ENCODE peak calls at places on chromosomes 1 and 21, in nine cellular contexts. One of them, this sample, is unnamed.

GRCh38 chr1:21882721-21883415 is 54.2 kb downstream of the HSPG2 start:
- DNase-seq in choroid plexus epithelial cell: no peak
- DNase-seq in EL: peak; percentile 49
- DNase-seq in brain microvascular endothelial cell: no peak
- DNase-seq in epithelial cell of proximal tubule: no peak
- DNase-seq in Right ventricle myocardium superior: peak; percentile 24
- DNase-seq in epithelial cell of esophagus: no peak
- DNase-seq in activated CD8-positive, alpha-beta memory T cell treated with anti-CD3 and anti-CD28 coated beads for 4 hours: no peak
- DNase-seq in germinal center: no peak
- DNase-seq in this sample: no peak

GRCh38 chr1:196144588-196144987 is 463.7 kb downstream of the KCNT2 start:
- DNase-seq in choroid plexus epithelial cell: no peak
- DNase-seq in EL: no peak
- DNase-seq in brain microvascular endothelial cell: no peak
- DNase-seq in epithelial cell of proximal tubule: no peak
- DNase-seq in Right ventricle myocardium superior: no peak
- DNase-seq in epithelial cell of esophagus: no peak
- DNase-seq in activated CD8-positive, alpha-beta memory T cell treated with anti-CD3 and anti-CD28 coated beads for 4 hours: no peak
- DNase-seq in germinal center: no peak
- DNase-seq in this sample: no peak

GRCh38 chr1:179744401-179745130 is 1.5 kb downstream of the FAM163A start:
- DNase-seq in choroid plexus epithelial cell: no peak
- DNase-seq in EL: no peak
- DNase-seq in brain microvascular endothelial cell: no peak
- DNase-seq in epithelial cell of proximal tubule: no peak
- DNase-seq in Right ventricle myocardium superior: no peak
- DNase-seq in epithelial cell of esophagus: no peak
- DNase-seq in activated CD8-positive, alpha-beta memory T cell treated with anti-CD3 and anti-CD28 coated beads for 4 hours: no peak
- DNase-seq in germinal center: no peak
- DNase-seq in this sample: no peak

GRCh38 chr21:35324372-35325220 is 275.5 kb upstream of the RUNX1 start:
- DNase-seq in choroid plexus epithelial cell: peak; percentile 80
- DNase-seq in EL: peak; percentile 89
- DNase-seq in brain microvascular endothelial cell: peak; percentile 67
- DNase-seq in epithelial cell of proximal tubule: no peak
- DNase-seq in Right ventricle myocardium superior: peak; percentile 45
- DNase-seq in epithelial cell of esophagus: peak; percentile 17
- DNase-seq in activated CD8-positive, alpha-beta memory T cell treated with anti-CD3 and anti-CD28 coated beads for 4 hours: no peak
- DNase-seq in germinal center: no peak
- DNase-seq in this sample: no peak

GRCh38 chr1:3135073-3135745 is 66.2 kb downstream of the PRDM16 start:
- DNase-seq in choroid plexus epithelial cell: no peak
- DNase-seq in EL: no peak
- DNase-seq in brain microvascular endothelial cell: no peak
- DNase-seq in epithelial cell of proximal tubule: no peak
- DNase-seq in Right ventricle myocardium superior: no peak
- DNase-seq in epithelial cell of esophagus: no peak
- DNase-seq in activated CD8-positive, alpha-beta memory T cell treated with anti-CD3 and anti-CD28 coated beads for 4 hours: no peak
- DNase-seq in germinal center: no peak
- DNase-seq in this sample: no peak

GRCh38 chr1:201711101-201711597 is 117.8 kb upstream of the IPO9 start:
- DNase-seq in choroid plexus epithelial cell: peak; percentile 47
- DNase-seq in EL: no peak
- DNase-seq in brain microvascular endothelial cell: no peak
- DNase-seq in epithelial cell of proximal tubule: no peak
- DNase-seq in Right ventricle myocardium superior: no peak
- DNase-seq in epithelial cell of esophagus: no peak
- DNase-seq in activated CD8-positive, alpha-beta memory T cell treated with anti-CD3 and anti-CD28 coated beads for 4 hours: no peak
- DNase-seq in germinal center: no peak
- DNase-seq in this sample: no peak

GRCh38 chr1:226946285-226946684 is 6.2 kb downstream of the COQ8A start:
- DNase-seq in choroid plexus epithelial cell: no peak
- DNase-seq in EL: no peak
- DNase-seq in brain microvascular endothelial cell: no peak
- DNase-seq in epithelial cell of proximal tubule: no peak
- DNase-seq in Right ventricle myocardium superior: no peak
- DNase-seq in epithelial cell of esophagus: no peak
- DNase-seq in activated CD8-positive, alpha-beta memory T cell treated with anti-CD3 and anti-CD28 coated beads for 4 hours: no peak
- DNase-seq in germinal center: no peak
- DNase-seq in this sample: no peak

GRCh38 chr1:230291731-230292620 is 134.2 kb downstream of the PGBD5 start:
- DNase-seq in choroid plexus epithelial cell: no peak
- DNase-seq in EL: no peak
- DNase-seq in brain microvascular endothelial cell: no peak
- DNase-seq in epithelial cell of proximal tubule: no peak
- DNase-seq in Right ventricle myocardium superior: no peak
- DNase-seq in epithelial cell of esophagus: no peak
- DNase-seq in activated CD8-positive, alpha-beta memory T cell treated with anti-CD3 and anti-CD28 coated beads for 4 hours: no peak
- DNase-seq in germinal center: peak; percentile 38
- DNase-seq in this sample: no peak

GRCh38 chr1:47184771-47185677 is 4.8 kb downstream of the PDZK1IP1 start:
- DNase-seq in choroid plexus epithelial cell: no peak
- DNase-seq in EL: no peak
- DNase-seq in brain microvascular endothelial cell: no peak
- DNase-seq in epithelial cell of proximal tubule: no peak
- DNase-seq in Right ventricle myocardium superior: no peak
- DNase-seq in epithelial cell of esophagus: no peak
- DNase-seq in activated CD8-positive, alpha-beta memory T cell treated with anti-CD3 and anti-CD28 coated beads for 4 hours: no peak
- DNase-seq in germinal center: no peak
- DNase-seq in this sample: no peak

GRCh38 chr1:43444827-43445225 is 8.9 kb downstream of the HYI start:
- DNase-seq in choroid plexus epithelial cell: peak; percentile 43
- DNase-seq in EL: no peak
- DNase-seq in brain microvascular endothelial cell: no peak
- DNase-seq in epithelial cell of proximal tubule: no peak
- DNase-seq in Right ventricle myocardium superior: no peak
- DNase-seq in epithelial cell of esophagus: no peak
- DNase-seq in activated CD8-positive, alpha-beta memory T cell treated with anti-CD3 and anti-CD28 coated beads for 4 hours: no peak
- DNase-seq in germinal center: no peak
- DNase-seq in this sample: no peak

GRCh38 chr1:74463301-74463988 is 49.0 kb downstream of the LRRC53 start:
- DNase-seq in choroid plexus epithelial cell: no peak
- DNase-seq in EL: no peak
- DNase-seq in brain microvascular endothelial cell: no peak
- DNase-seq in epithelial cell of proximal tubule: no peak
- DNase-seq in Right ventricle myocardium superior: no peak
- DNase-seq in epithelial cell of esophagus: peak; percentile 63
- DNase-seq in activated CD8-positive, alpha-beta memory T cell treated with anti-CD3 and anti-CD28 coated beads for 4 hours: no peak
- DNase-seq in germinal center: no peak
- DNase-seq in this sample: no peak

GRCh38 chr1:162055062-162055461 is 14.4 kb upstream of the NOS1AP start:
- DNase-seq in choroid plexus epithelial cell: peak; percentile 84
- DNase-seq in EL: peak; percentile 87
- DNase-seq in brain microvascular endothelial cell: peak; percentile 78
- DNase-seq in epithelial cell of proximal tubule: peak; percentile 74
- DNase-seq in Right ventricle myocardium superior: no peak
- DNase-seq in epithelial cell of esophagus: peak; percentile 92
- DNase-seq in activated CD8-positive, alpha-beta memory T cell treated with anti-CD3 and anti-CD28 coated beads for 4 hours: no peak
- DNase-seq in germinal center: no peak
- DNase-seq in this sample: no peak

GRCh38 chr21:25373126-25374082 is 233.9 kb downstream of the MRPL39 start:
- DNase-seq in choroid plexus epithelial cell: peak; percentile 28
- DNase-seq in EL: peak; percentile 24
- DNase-seq in brain microvascular endothelial cell: no peak
- DNase-seq in epithelial cell of proximal tubule: no peak
- DNase-seq in Right ventricle myocardium superior: no peak
- DNase-seq in epithelial cell of esophagus: no peak
- DNase-seq in activated CD8-positive, alpha-beta memory T cell treated with anti-CD3 and anti-CD28 coated beads for 4 hours: no peak
- DNase-seq in germinal center: no peak
- DNase-seq in this sample: no peak

GRCh38 chr1:24635195-24635843 is 7.8 kb upstream of the SRRM1 start:
- DNase-seq in choroid plexus epithelial cell: peak; percentile 91
- DNase-seq in EL: peak; percentile 69
- DNase-seq in brain microvascular endothelial cell: peak; percentile 58
- DNase-seq in epithelial cell of proximal tubule: no peak
- DNase-seq in Right ventricle myocardium superior: no peak
- DNase-seq in epithelial cell of esophagus: peak; percentile 78
- DNase-seq in activated CD8-positive, alpha-beta memory T cell treated with anti-CD3 and anti-CD28 coated beads for 4 hours: no peak
- DNase-seq in germinal center: peak; percentile 72
- DNase-seq in this sample: peak; percentile 85

GRCh38 chr1:18539171-18539570 is 58.4 kb downstream of the KLHDC7A start:
- DNase-seq in choroid plexus epithelial cell: no peak
- DNase-seq in EL: no peak
- DNase-seq in brain microvascular endothelial cell: no peak
- DNase-seq in epithelial cell of proximal tubule: no peak
- DNase-seq in Right ventricle myocardium superior: no peak
- DNase-seq in epithelial cell of esophagus: no peak
- DNase-seq in activated CD8-positive, alpha-beta memory T cell treated with anti-CD3 and anti-CD28 coated beads for 4 hours: no peak
- DNase-seq in germinal center: no peak
- DNase-seq in this sample: no peak

GRCh38 chr1:226628624-226629155 is 80.1 kb downstream of the STUM start:
- DNase-seq in choroid plexus epithelial cell: no peak
- DNase-seq in EL: no peak
- DNase-seq in brain microvascular endothelial cell: no peak
- DNase-seq in epithelial cell of proximal tubule: no peak
- DNase-seq in Right ventricle myocardium superior: peak; percentile 14
- DNase-seq in epithelial cell of esophagus: no peak
- DNase-seq in activated CD8-positive, alpha-beta memory T cell treated with anti-CD3 and anti-CD28 coated beads for 4 hours: no peak
- DNase-seq in germinal center: no peak
- DNase-seq in this sample: no peak

GRCh38 chr1:215267495-215267894 is 185.0 kb downstream of the KCNK2 start:
- DNase-seq in choroid plexus epithelial cell: peak; percentile 2
- DNase-seq in EL: peak; percentile 33
- DNase-seq in brain microvascular endothelial cell: no peak
- DNase-seq in epithelial cell of proximal tubule: no peak
- DNase-seq in Right ventricle myocardium superior: no peak
- DNase-seq in epithelial cell of esophagus: no peak
- DNase-seq in activated CD8-positive, alpha-beta memory T cell treated with anti-CD3 and anti-CD28 coated beads for 4 hours: no peak
- DNase-seq in germinal center: no peak
- DNase-seq in this sample: no peak

GRCh38 chr1:243275316-243275715 is 19.5 kb downstream of the SDCCAG8 start:
- DNase-seq in choroid plexus epithelial cell: no peak
- DNase-seq in EL: no peak
- DNase-seq in brain microvascular endothelial cell: no peak
- DNase-seq in epithelial cell of proximal tubule: no peak
- DNase-seq in Right ventricle myocardium superior: no peak
- DNase-seq in epithelial cell of esophagus: no peak
- DNase-seq in activated CD8-positive, alpha-beta memory T cell treated with anti-CD3 and anti-CD28 coated beads for 4 hours: no peak
- DNase-seq in germinal center: no peak
- DNase-seq in this sample: no peak

GRCh38 chr1:193031431-193031830 is 27.7 kb downstream of the UCHL5 start:
- DNase-seq in choroid plexus epithelial cell: peak; percentile 56
- DNase-seq in EL: no peak
- DNase-seq in brain microvascular endothelial cell: no peak
- DNase-seq in epithelial cell of proximal tubule: no peak
- DNase-seq in Right ventricle myocardium superior: no peak
- DNase-seq in epithelial cell of esophagus: peak; percentile 22
- DNase-seq in activated CD8-positive, alpha-beta memory T cell treated with anti-CD3 and anti-CD28 coated beads for 4 hours: no peak
- DNase-seq in germinal center: no peak
- DNase-seq in this sample: no peak

GRCh38 chr21:34122047-34122446 is 48.7 kb downstream of the MRPS6 start:
- DNase-seq in choroid plexus epithelial cell: no peak
- DNase-seq in EL: no peak
- DNase-seq in brain microvascular endothelial cell: no peak
- DNase-seq in epithelial cell of proximal tubule: no peak
- DNase-seq in Right ventricle myocardium superior: no peak
- DNase-seq in epithelial cell of esophagus: no peak
- DNase-seq in activated CD8-positive, alpha-beta memory T cell treated with anti-CD3 and anti-CD28 coated beads for 4 hours: no peak
- DNase-seq in germinal center: no peak
- DNase-seq in this sample: no peak

GRCh38 chr1:204453141-204453772 is 41.3 kb downstream of the PIK3C2B start:
- DNase-seq in choroid plexus epithelial cell: no peak
- DNase-seq in EL: no peak
- DNase-seq in brain microvascular endothelial cell: no peak
- DNase-seq in epithelial cell of proximal tubule: no peak
- DNase-seq in Right ventricle myocardium superior: peak; percentile 1
- DNase-seq in epithelial cell of esophagus: no peak
- DNase-seq in activated CD8-positive, alpha-beta memory T cell treated with anti-CD3 and anti-CD28 coated beads for 4 hours: peak; percentile 76
- DNase-seq in germinal center: peak; percentile 79
- DNase-seq in this sample: no peak

GRCh38 chr1:12067900-12068821 is 5.1 kb downstream of the TNFRSF8 start:
- DNase-seq in choroid plexus epithelial cell: peak; percentile 70
- DNase-seq in EL: peak; percentile 74
- DNase-seq in brain microvascular endothelial cell: peak; percentile 66
- DNase-seq in epithelial cell of proximal tubule: no peak
- DNase-seq in Right ventricle myocardium superior: no peak
- DNase-seq in epithelial cell of esophagus: peak; percentile 54
- DNase-seq in activated CD8-positive, alpha-beta memory T cell treated with anti-CD3 and anti-CD28 coated beads for 4 hours: no peak
- DNase-seq in germinal center: no peak
- DNase-seq in this sample: no peak

GRCh38 chr1:181061891-181062777 is 26.4 kb upstream of the IER5 start:
- DNase-seq in choroid plexus epithelial cell: no peak
- DNase-seq in EL: no peak
- DNase-seq in brain microvascular endothelial cell: no peak
- DNase-seq in epithelial cell of proximal tubule: no peak
- DNase-seq in Right ventricle myocardium superior: peak; percentile 62
- DNase-seq in epithelial cell of esophagus: no peak
- DNase-seq in activated CD8-positive, alpha-beta memory T cell treated with anti-CD3 and anti-CD28 coated beads for 4 hours: no peak
- DNase-seq in germinal center: peak; percentile 61
- DNase-seq in this sample: no peak

GRCh38 chr21:38645282-38645681 is 147.0 kb upstream of the ERG start:
- DNase-seq in choroid plexus epithelial cell: peak; percentile 87
- DNase-seq in EL: peak; percentile 79
- DNase-seq in brain microvascular endothelial cell: peak; percentile 94
- DNase-seq in epithelial cell of proximal tubule: no peak
- DNase-seq in Right ventricle myocardium superior: no peak
- DNase-seq in epithelial cell of esophagus: peak; percentile 92
- DNase-seq in activated CD8-positive, alpha-beta memory T cell treated with anti-CD3 and anti-CD28 coated beads for 4 hours: no peak
- DNase-seq in germinal center: no peak
- DNase-seq in this sample: no peak

GRCh38 chr21:34017127-34017961 is 56.0 kb upstream of the MRPS6 start:
- DNase-seq in choroid plexus epithelial cell: peak; percentile 77
- DNase-seq in EL: no peak
- DNase-seq in brain microvascular endothelial cell: no peak
- DNase-seq in epithelial cell of proximal tubule: no peak
- DNase-seq in Right ventricle myocardium superior: no peak
- DNase-seq in epithelial cell of esophagus: no peak
- DNase-seq in activated CD8-positive, alpha-beta memory T cell treated with anti-CD3 and anti-CD28 coated beads for 4 hours: no peak
- DNase-seq in germinal center: no peak
- DNase-seq in this sample: no peak

GRCh38 chr1:234102591-234102990 is 198.1 kb downstream of the SLC35F3 start:
- DNase-seq in choroid plexus epithelial cell: no peak
- DNase-seq in EL: no peak
- DNase-seq in brain microvascular endothelial cell: no peak
- DNase-seq in epithelial cell of proximal tubule: no peak
- DNase-seq in Right ventricle myocardium superior: peak; percentile 42
- DNase-seq in epithelial cell of esophagus: no peak
- DNase-seq in activated CD8-positive, alpha-beta memory T cell treated with anti-CD3 and anti-CD28 coated beads for 4 hours: no peak
- DNase-seq in germinal center: no peak
- DNase-seq in this sample: no peak

GRCh38 chr1:181221078-181221477 is 132.6 kb downstream of the IER5 start:
- DNase-seq in choroid plexus epithelial cell: no peak
- DNase-seq in EL: no peak
- DNase-seq in brain microvascular endothelial cell: no peak
- DNase-seq in epithelial cell of proximal tubule: no peak
- DNase-seq in Right ventricle myocardium superior: no peak
- DNase-seq in epithelial cell of esophagus: no peak
- DNase-seq in activated CD8-positive, alpha-beta memory T cell treated with anti-CD3 and anti-CD28 coated beads for 4 hours: no peak
- DNase-seq in germinal center: no peak
- DNase-seq in this sample: no peak

GRCh38 chr21:36075171-36075570 is 5.3 kb downstream of the CBR1 start:
- DNase-seq in choroid plexus epithelial cell: no peak
- DNase-seq in EL: no peak
- DNase-seq in brain microvascular endothelial cell: no peak
- DNase-seq in epithelial cell of proximal tubule: no peak
- DNase-seq in Right ventricle myocardium superior: no peak
- DNase-seq in epithelial cell of esophagus: peak; percentile 42
- DNase-seq in activated CD8-positive, alpha-beta memory T cell treated with anti-CD3 and anti-CD28 coated beads for 4 hours: no peak
- DNase-seq in germinal center: no peak
- DNase-seq in this sample: peak; percentile 41

GRCh38 chr1:19664453-19665043 is at the start of gene HTR6:
- DNase-seq in choroid plexus epithelial cell: no peak
- DNase-seq in EL: no peak
- DNase-seq in brain microvascular endothelial cell: no peak
- DNase-seq in epithelial cell of proximal tubule: no peak
- DNase-seq in Right ventricle myocardium superior: no peak
- DNase-seq in epithelial cell of esophagus: no peak
- DNase-seq in activated CD8-positive, alpha-beta memory T cell treated with anti-CD3 and anti-CD28 coated beads for 4 hours: no peak
- DNase-seq in germinal center: peak; percentile 48
- DNase-seq in this sample: no peak

GRCh38 chr1:117656202-117656641 is 50.4 kb downstream of the TENT5C start:
- DNase-seq in choroid plexus epithelial cell: no peak
- DNase-seq in EL: no peak
- DNase-seq in brain microvascular endothelial cell: no peak
- DNase-seq in epithelial cell of proximal tubule: no peak
- DNase-seq in Right ventricle myocardium superior: no peak
- DNase-seq in epithelial cell of esophagus: no peak
- DNase-seq in activated CD8-positive, alpha-beta memory T cell treated with anti-CD3 and anti-CD28 coated beads for 4 hours: peak; percentile 61
- DNase-seq in germinal center: peak; percentile 36
- DNase-seq in this sample: no peak

GRCh38 chr1:67888707-67889106 is 55.4 kb upstream of the GNG12 start:
- DNase-seq in choroid plexus epithelial cell: peak; percentile 79
- DNase-seq in EL: peak; percentile 67
- DNase-seq in brain microvascular endothelial cell: peak; percentile 65
- DNase-seq in epithelial cell of proximal tubule: no peak
- DNase-seq in Right ventricle myocardium superior: no peak
- DNase-seq in epithelial cell of esophagus: no peak
- DNase-seq in activated CD8-positive, alpha-beta memory T cell treated with anti-CD3 and anti-CD28 coated beads for 4 hours: no peak
- DNase-seq in germinal center: no peak
- DNase-seq in this sample: no peak